ENCODE peak calls at places on chromosomes 3 and 15, in four cellular contexts. I is AG08396, J is OCI-M1, N is NCI-H524. C is an unnamed sample.
A peak's percentile ranks its signal among the peaks of the same experiment; 100 is the strongest.

GRCh38 chr3:36201546-36201945 is 178.8 kb upstream of the STAC start:
- DNase-seq in I (no peak), J (no peak), N (peak; percentile 27), C (no peak)

GRCh38 chr15:63135804-63136203 is 14.1 kb downstream of the LACTB start:
- DNase-seq in I (peak; percentile 30), J (peak; percentile 43), N (no peak), C (peak; percentile 62)

GRCh38 chr3:159346504-159346903 is 544.6 kb downstream of the MFSD1 start:
- DNase-seq in I (no peak), J (no peak), N (peak; percentile 10), C (no peak)

GRCh38 chr15:39770748-39771689 is 11.6 kb downstream of the FSIP1 start:
- DNase-seq in I (peak; percentile 63), J (no peak), N (peak; percentile 88), C (no peak)

GRCh38 chr3:139248593-139249255 is 95.1 kb upstream of the MRPS22 start:
- DNase-seq in I (no peak), J (no peak), N (no peak), C (no peak)

GRCh38 chr3:10444511-10444910 is 60.9 kb downstream of the ATP2B2 start:
- DNase-seq in I (no peak), J (no peak), N (no peak), C (no peak)

GRCh38 chr15:40310001-40310959 is 2.5 kb upstream of the PLCB2 start:
- DNase-seq in I (peak; percentile 61), J (peak; percentile 82), N (peak; percentile 46), C (peak; percentile 84)

GRCh38 chr15:74200871-74201419 is 1.6 kb downstream of the STRA6 start:
- DNase-seq in I (peak; percentile 36), J (no peak), N (no peak), C (no peak)

GRCh38 chr15:47577476-47577875 is 139.8 kb upstream of the SEMA6D start:
- DNase-seq in I (no peak), J (no peak), N (peak; percentile 14), C (no peak)

GRCh38 chr15:36275656-36276055 is 303.8 kb upstream of the CDIN1 start:
- DNase-seq in I (no peak), J (no peak), N (no peak), C (no peak)

GRCh38 chr15:57285386-57285785 is 90.9 kb upstream of the CGNL1 start:
- DNase-seq in I (no peak), J (no peak), N (no peak), C (no peak)

GRCh38 chr3:39000008-39000450 is 51.7 kb downstream of the SCN11A start:
- DNase-seq in I (peak; percentile 43), J (peak; percentile 84), N (peak; percentile 57), C (peak; percentile 69)

GRCh38 chr15:101358895-101359294 is 63.8 kb upstream of the SNRPA1 start:
- DNase-seq in I (peak; percentile 63), J (no peak), N (no peak), C (no peak)

GRCh38 chr15:65804252-65804931 is 12.3 kb upstream of the DENND4A start:
- DNase-seq in I (no peak), J (peak; percentile 80), N (no peak), C (peak; percentile 92)

GRCh38 chr15:64717130-64717529 is 58.3 kb downstream of the RBPMS2 start:
- DNase-seq in I (no peak), J (no peak), N (no peak), C (no peak)

GRCh38 chr15:78680416-78681068 is 39.5 kb upstream of the CHRNB4 start:
- DNase-seq in I (no peak), J (no peak), N (peak; percentile 7), C (peak; percentile 55)

GRCh38 chr3:195385526-195385925 is 57.3 kb downstream of the ACAP2 start:
- DNase-seq in I (no peak), J (peak; percentile 47), N (no peak), C (no peak)

GRCh38 chr15:69719527-69719926 is 266.9 kb downstream of the RPLP1 start:
- DNase-seq in I (no peak), J (peak; percentile 64), N (no peak), C (peak; percentile 90)

GRCh38 chr3:47412453-47412756 is 31.6 kb downstream of the PTPN23 start:
- DNase-seq in I (no peak), J (no peak), N (no peak), C (no peak)

C was measured in NB4.